ENCODE peak calls at places on chromosomes 4 and X, in five cellular contexts. I is aorta; Y is HEK293T; D is Karpas-422; Q is stimulated activated CD4-positive, alpha-beta T cell treated with anti-CD3 and anti-CD28 coated beads, Interleukin-15, amount 100 ng/mL, for 1 hour. E is an unnamed sample.
A peak's percentile ranks its signal among the peaks of the same experiment; 100 is the strongest.

GRCh38 chr4:87481342-87481741 is 47.8 kb downstream of the SPARCL1 start:
- DNase-seq in I (no peak), Y (no peak), D (no peak), Q (no peak), E (no peak)

GRCh38 chr4:55834086-55834795 is 14.7 kb downstream of the EXOC1L start:
- DNase-seq in I (no peak), Y (no peak), D (no peak), Q (no peak), E (no peak)

GRCh38 chr4:140242357-140243284 is 88.6 kb upstream of the MAML3 start:
- DNase-seq in I (no peak), Y (no peak), D (peak; percentile 85), Q (no peak), E (no peak)

GRCh38 chrX:34879361-34879760 is 63.2 kb upstream of the FAM47B start:
- DNase-seq in I (no peak), Y (no peak), D (no peak), Q (no peak), E (no peak)

GRCh38 chr4:141711211-141711610 is 74.8 kb downstream of the IL15 start:
- DNase-seq in I (no peak), Y (peak; percentile 16), D (peak; percentile 44), Q (no peak), E (peak; percentile 17)

GRCh38 chr4:13984996-13985780 is 357.7 kb upstream of the BOD1L1 start:
- DNase-seq in I (no peak), Y (no peak), D (no peak), Q (no peak), E (no peak)

GRCh38 chr4:1787411-1788077 is 5.5 kb upstream of the FGFR3 start:
- DNase-seq in I (no peak), Y (no peak), D (no peak), Q (no peak), E (no peak)

GRCh38 chrX:46317158-46317557 is 228.1 kb downstream of the ZNF674 start:
- DNase-seq in I (no peak), Y (no peak), D (no peak), Q (no peak), E (no peak)

GRCh38 chr4:8919651-8920288 is 48.1 kb upstream of the HMX1 start:
- DNase-seq in I (peak; percentile 40), Y (peak; percentile 3), D (no peak), Q (no peak), E (no peak)

GRCh38 chr4:3096207-3096606 is 21.7 kb downstream of the HTT start:
- DNase-seq in I (no peak), Y (no peak), D (no peak), Q (no peak), E (no peak)

GRCh38 chr4:152957437-152958185 is 21.5 kb downstream of the FHDC1 start:
- DNase-seq in I (no peak), Y (peak; percentile 35), D (no peak), Q (no peak), E (no peak)

GRCh38 chr4:154490589-154491340 is 834 bp downstream of the DCHS2 start:
- DNase-seq in I (peak; percentile 77), Y (no peak), D (no peak), Q (no peak), E (no peak)

GRCh38 chrX:68292471-68292870 is 140.8 kb downstream of the OPHN1 start:
- DNase-seq in I (no peak), Y (no peak), D (no peak), Q (no peak), E (no peak)

GRCh38 chrX:119055650-119056049 is 17.1 kb upstream of the CT47C1 start:
- DNase-seq in I (no peak), Y (no peak), D (no peak), Q (no peak), E (no peak)

GRCh38 chrX:132292753-132293152 is 73.5 kb upstream of the RAP2C start:
- DNase-seq in I (no peak), Y (peak; percentile 78), D (peak; percentile 74), Q (no peak), E (peak; percentile 26)

GRCh38 chr4:2822461-2823300 is 21.0 kb upstream of the ADD1 start:
- DNase-seq in I (peak; percentile 70), Y (no peak), D (no peak), Q (no peak), E (no peak)

GRCh38 chr4:174009686-174010451 is 273.6 kb downstream of the FBXO8 start:
- DNase-seq in I (no peak), Y (no peak), D (no peak), Q (no peak), E (no peak)

GRCh38 chr4:110619401-110620247 is 3.3 kb downstream of the PITX2 start:
- DNase-seq in I (peak; percentile 65), Y (no peak), D (no peak), Q (no peak), E (no peak)

GRCh38 chr4:153114771-153115321 is 89.4 kb upstream of the TRIM2 start:
- DNase-seq in I (no peak), Y (no peak), D (no peak), Q (peak; percentile 23), E (no peak)

GRCh38 chr4:69832326-69833030 is 27.5 kb downstream of the SULT1E1 start:
- DNase-seq in I (no peak), Y (no peak), D (no peak), Q (no peak), E (no peak)

GRCh38 chr4:53313510-53313909 is 52.4 kb downstream of the SCFD2 start:
- DNase-seq in I (no peak), Y (no peak), D (no peak), Q (no peak), E (peak; percentile 33)

GRCh38 chrX:110173192-110174175 is 144.4 kb downstream of the AMMECR1 start:
- DNase-seq in I (no peak), Y (no peak), D (no peak), Q (no peak), E (no peak)

GRCh38 chr4:89939994-89940393 is 45.3 kb downstream of the MMRN1 start:
- DNase-seq in I (no peak), Y (no peak), D (peak; percentile 31), Q (no peak), E (no peak)

GRCh38 chrX:154036513-154036912 is 16.8 kb upstream of the IRAK1 start:
- DNase-seq in I (no peak), Y (no peak), D (no peak), Q (no peak), E (no peak)

GRCh38 chr4:5971077-5971447 is 47.2 kb downstream of the C4orf50 start:
- DNase-seq in I (no peak), Y (no peak), D (no peak), Q (no peak), E (no peak)

GRCh38 chr4:186792994-186793393 is 69.3 kb upstream of the FAT1 start:
- DNase-seq in I (no peak), Y (no peak), D (no peak), Q (no peak), E (no peak)

GRCh38 chrX:39716401-39716800 is 381.4 kb downstream of the BCOR start:
- DNase-seq in I (no peak), Y (no peak), D (no peak), Q (no peak), E (no peak)

GRCh38 chr4:140095694-140096482 is 58.1 kb downstream of the MAML3 start:
- DNase-seq in I (no peak), Y (no peak), D (peak; percentile 86), Q (no peak), E (no peak)

GRCh38 chr4:138602664-138603063 is 360.5 kb upstream of the SLC7A11 start:
- DNase-seq in I (no peak), Y (no peak), D (no peak), Q (no peak), E (no peak)